ENCODE peak calls at places on chromosomes 6 and 20, in six cellular contexts. One of them, this sample, is unnamed.
A peak's percentile ranks its signal among the peaks of the same experiment; 100 is the strongest.

GRCh38 chr6:92840246-92840930 is 579.0 kb downstream of the EPHA7 start:
- DNase-seq in brain microvascular endothelial cell: no peak
- DNase-seq in Caco-2: no peak
- DNase-seq in occipital lobe: no peak
- DNase-seq in Kasumi-1: no peak
- DNase-seq in T-helper 1 cell: no peak
- DNase-seq in this sample: no peak

GRCh38 chr6:13302751-13303667 is 25.3 kb downstream of the TBC1D7 start:
- DNase-seq in brain microvascular endothelial cell: peak; percentile 99
- DNase-seq in Caco-2: no peak
- DNase-seq in occipital lobe: peak; percentile 72
- DNase-seq in Kasumi-1: peak; percentile 99
- DNase-seq in T-helper 1 cell: no peak
- DNase-seq in this sample: peak; percentile 97

GRCh38 chr6:148874698-148875293 is 128.0 kb downstream of the UST start:
- DNase-seq in brain microvascular endothelial cell: no peak
- DNase-seq in Caco-2: no peak
- DNase-seq in occipital lobe: no peak
- DNase-seq in Kasumi-1: no peak
- DNase-seq in T-helper 1 cell: no peak
- DNase-seq in this sample: no peak

GRCh38 chr20:61810066-61810708 is 255.5 kb downstream of the TAF4 start:
- DNase-seq in brain microvascular endothelial cell: no peak
- DNase-seq in Caco-2: no peak
- DNase-seq in occipital lobe: no peak
- DNase-seq in Kasumi-1: no peak
- DNase-seq in T-helper 1 cell: no peak
- DNase-seq in this sample: no peak

GRCh38 chr20:21229163-21229562 is 74.0 kb upstream of the XRN2 start:
- DNase-seq in brain microvascular endothelial cell: no peak
- DNase-seq in Caco-2: no peak
- DNase-seq in occipital lobe: no peak
- DNase-seq in Kasumi-1: no peak
- DNase-seq in T-helper 1 cell: no peak
- DNase-seq in this sample: no peak

GRCh38 chr6:3569817-3570216 is 113.0 kb upstream of the SLC22A23 start:
- DNase-seq in brain microvascular endothelial cell: no peak
- DNase-seq in Caco-2: no peak
- DNase-seq in occipital lobe: no peak
- DNase-seq in Kasumi-1: no peak
- DNase-seq in T-helper 1 cell: no peak
- DNase-seq in this sample: no peak

GRCh38 chr6:125749864-125750691 is 646 bp downstream of the HEY2 start:
- DNase-seq in brain microvascular endothelial cell: no peak
- DNase-seq in Caco-2: peak; percentile 21
- DNase-seq in occipital lobe: no peak
- DNase-seq in Kasumi-1: no peak
- DNase-seq in T-helper 1 cell: no peak
- DNase-seq in this sample: no peak

GRCh38 chr20:24207803-24208300 is 219.3 kb upstream of the GGTLC1 start:
- DNase-seq in brain microvascular endothelial cell: no peak
- DNase-seq in Caco-2: no peak
- DNase-seq in occipital lobe: no peak
- DNase-seq in Kasumi-1: no peak
- DNase-seq in T-helper 1 cell: no peak
- DNase-seq in this sample: no peak

GRCh38 chr20:59938221-59938620 is 1.9 kb downstream of the PPP1R3D start:
- DNase-seq in brain microvascular endothelial cell: peak; percentile 21
- DNase-seq in Caco-2: no peak
- DNase-seq in occipital lobe: no peak
- DNase-seq in Kasumi-1: no peak
- DNase-seq in T-helper 1 cell: no peak
- DNase-seq in this sample: no peak

GRCh38 chr6:148465654-148466053 is 123.0 kb downstream of the SASH1 start:
- DNase-seq in brain microvascular endothelial cell: no peak
- DNase-seq in Caco-2: no peak
- DNase-seq in occipital lobe: no peak
- DNase-seq in Kasumi-1: peak; percentile 10
- DNase-seq in T-helper 1 cell: no peak
- DNase-seq in this sample: no peak